ENCODE peak calls at places on chromosomes 7 and 10, in four cellular contexts. X is stomach, L is Karpas-422, B is fibroblast of lung. O is an unnamed sample.

GRCh38 chr7:69204936-69205335 is 393.3 kb upstream of the AUTS2 start:
- DNase-seq in B (peak; percentile 92), X (no peak), L (no peak), O (no peak)

GRCh38 chr7:130593033-130593432 is 75.5 kb downstream of the COPG2 start:
- DNase-seq in B (peak; percentile 2), L (no peak), X (no peak), O (no peak)

GRCh38 chr7:38463277-38464224 is 167.6 kb downstream of the AMPH start:
- DNase-seq in B (peak; percentile 63), X (peak; percentile 44), L (peak; percentile 34), O (no peak)

GRCh38 chr10:48750991-48751390 is 66.3 kb downstream of the WDFY4 start:
- DNase-seq in X (no peak), B (no peak), L (no peak), O (no peak)

GRCh38 chr7:69561256-69561655 is 37.0 kb upstream of the AUTS2 start:
- DNase-seq in B (no peak), X (no peak), L (no peak), O (no peak)

GRCh38 chr10:110220383-110220782 is 13.0 kb downstream of the MXI1 start:
- DNase-seq in L (no peak), B (no peak), X (peak; percentile 37), O (no peak)

GRCh38 chr10:4086041-4086886 is 301.3 kb upstream of the KLF6 start:
- DNase-seq in B (peak; percentile 39), X (no peak), L (no peak), O (no peak)

GRCh38 chr10:73998623-73999622 is 1.0 kb downstream of the VCL start:
- DNase-seq in X (peak; percentile 60), L (peak; percentile 59), B (peak; percentile 91), O (peak; percentile 60)

GRCh38 chr7:117424090-117424829 is 3.0 kb downstream of the ASZ1 start:
- DNase-seq in X (no peak), B (no peak), L (no peak), O (no peak)

GRCh38 chr10:31853629-31854028 is 75.0 kb downstream of the ARHGAP12 start:
- DNase-seq in B (no peak), L (no peak), X (no peak), O (no peak)

GRCh38 chr7:128014864-128015263 is 16.4 kb downstream of the LRRC4 start:
- DNase-seq in L (no peak), X (no peak), B (no peak), O (peak; percentile 72)

GRCh38 chr10:63224241-63224640 is 91.1 kb downstream of the NRBF2 start:
- DNase-seq in B (no peak), L (no peak), X (no peak), O (no peak)

GRCh38 chr7:66961096-66961495 is 34.3 kb downstream of the SBDS start:
- DNase-seq in B (no peak), X (no peak), L (no peak), O (no peak)

GRCh38 chr7:146321301-146321700 is 204.7 kb downstream of the CNTNAP2 start:
- DNase-seq in B (no peak), X (no peak), L (no peak), O (no peak)

GRCh38 chr10:77359287-77359691 is 278.3 kb downstream of the KCNMA1 start:
- DNase-seq in X (no peak), L (no peak), B (no peak), O (no peak)

GRCh38 chr7:106775552-106775936 is 89.5 kb upstream of the PIK3CG start:
- DNase-seq in X (no peak), B (peak; percentile 88), L (no peak), O (peak; percentile 79)

GRCh38 chr10:32327364-32327691 is 19.6 kb downstream of the EPC1 start:
- DNase-seq in X (no peak), L (no peak), B (no peak), O (peak; percentile 20)

GRCh38 chr7:23473848-23474097 is 3.5 kb upstream of the IGF2BP3 start:
- DNase-seq in B (no peak), L (peak; percentile 83), X (no peak), O (no peak)

GRCh38 chr7:36896418-36896817 is 172.1 kb upstream of the AOAH start:
- DNase-seq in X (no peak), B (no peak), L (no peak), O (no peak)

GRCh38 chr10:75875740-75876139 is 444.3 kb downstream of the LRMDA start:
- DNase-seq in X (no peak), L (peak; percentile 11), B (no peak), O (no peak)

GRCh38 chr10:62083868-62084267 is 182.4 kb downstream of the ARID5B start:
- DNase-seq in L (peak; percentile 86), X (peak; percentile 71), B (peak; percentile 76), O (peak; percentile 84)

GRCh38 chr10:62087341-62087740 is 181.3 kb downstream of the RTKN2 start:
- DNase-seq in L (no peak), X (no peak), B (no peak), O (no peak)

GRCh38 chr10:62085404-62085803 is 183.2 kb downstream of the RTKN2 start:
- DNase-seq in B (no peak), L (no peak), X (no peak), O (no peak)

GRCh38 chr10:62084434-62084833 is 182.9 kb downstream of the ARID5B start:
- DNase-seq in X (no peak), L (no peak), B (peak; percentile 61), O (peak; percentile 59)

GRCh38 chr10:62085821-62086220 is 182.8 kb downstream of the RTKN2 start:
- DNase-seq in X (no peak), B (no peak), L (no peak), O (no peak)
- H3K4me1 ChIP-seq in X (peaks cover 47% of the 10 kb centered on the region), B (peaks cover 27% of the 10 kb centered on the region), L (peaks cover 52% of the 10 kb centered on the region), O (peaks cover 35% of the 10 kb centered on the region)

DNA sequence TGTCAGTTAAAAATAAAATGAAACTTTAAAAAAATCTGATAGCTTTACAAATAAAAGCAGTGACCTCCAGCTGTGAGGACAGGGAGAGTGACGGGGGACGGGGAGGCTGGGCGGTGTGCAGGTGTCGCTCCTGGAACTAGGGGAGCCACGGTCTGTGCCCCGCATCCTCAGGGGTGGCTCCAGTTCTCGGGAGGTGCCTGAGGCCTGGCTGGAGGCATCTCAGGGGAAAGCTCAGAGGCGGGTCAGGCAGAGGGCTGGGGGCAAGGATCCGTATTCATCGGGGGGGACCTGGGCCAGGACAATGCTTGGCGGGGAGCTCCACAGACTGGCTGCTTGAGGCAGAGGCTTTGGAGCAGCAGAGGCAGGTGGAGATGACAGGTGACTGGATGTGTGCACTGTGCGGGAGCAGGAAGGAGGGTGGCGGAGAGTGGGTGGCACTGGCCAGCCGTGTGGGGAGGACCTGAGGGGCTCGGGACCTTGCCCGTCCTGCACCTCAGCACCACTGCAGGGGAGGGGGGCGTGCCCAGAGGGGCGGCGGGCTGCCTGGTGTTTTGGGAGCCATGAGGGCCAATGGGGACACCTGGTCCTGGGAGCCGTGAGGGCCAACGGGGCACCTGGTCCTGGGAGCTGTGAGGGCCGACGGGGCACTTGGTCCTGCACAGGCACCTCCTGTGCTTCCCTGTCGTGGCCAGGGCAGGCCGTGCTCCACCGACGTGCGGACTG is 13.2 kb downstream of the PWWP2B start:
- DNase-seq in L (no peak), B (no peak), X (no peak), O (no peak)
- H3K27ac ChIP-seq in L (no peak overlapping the region), B (no peak overlapping the region), X (peak overlapping the region; percentile 74), O (no peak overlapping the region)

GRCh38 chr7:17022915-17023314 is 141.1 kb upstream of the AGR3 start:
- DNase-seq in L (no peak), B (no peak), X (no peak), O (no peak)

GRCh38 chr7:17016402-17017010 is 134.7 kb upstream of the AGR3 start:
- DNase-seq in L (no peak), B (peak; percentile 15), X (no peak), O (no peak)

GRCh38 chr7:17019106-17019505 is 137.3 kb upstream of the AGR3 start:
- DNase-seq in X (no peak), L (no peak), B (peak; percentile 27), O (no peak)

GRCh38 chr7:17021205-17021604 is 139.4 kb upstream of the AGR3 start:
- DNase-seq in L (no peak), B (peak; percentile 84), X (peak; percentile 30), O (peak; percentile 88)

DNA sequence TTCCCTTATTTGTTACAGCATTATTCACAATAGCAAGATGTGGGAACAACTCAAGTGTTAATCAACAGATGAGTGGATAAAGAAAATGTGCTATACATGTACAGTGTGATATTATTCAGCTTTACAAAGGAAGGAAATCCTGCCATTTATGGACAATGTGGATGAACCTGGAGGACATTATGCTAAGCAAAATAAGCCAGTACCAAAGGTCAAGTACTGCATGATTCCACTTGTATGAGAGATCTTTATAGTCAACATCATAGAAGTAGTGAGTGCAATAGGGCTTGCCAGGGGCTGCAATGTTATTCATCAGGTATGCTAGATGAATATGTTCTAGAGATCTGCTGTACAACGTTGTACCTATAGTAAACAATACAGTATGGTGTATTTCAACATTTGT is 138.5 kb upstream of the AGR3 start:
- DNase-seq in X (no peak), B (peak; percentile 17), L (no peak), O (peak; percentile 44)
- H3K4me1 ChIP-seq in X (peaks cover 9% of the 10 kb centered on the region), B (peaks cover 2% of the 10 kb centered on the region), L (no peaks in the 10 kb centered on the region), O (peaks cover 18% of the 10 kb centered on the region)

GRCh38 chr7:3289996-3290395 is 11.1 kb upstream of the SDK1 start:
- DNase-seq in L (no peak), X (no peak), B (peak; percentile 88), O (no peak)
- H3K27ac ChIP-seq in L (no peak overlapping the region), X (no peak overlapping the region), B (no peak overlapping the region), O (no peak overlapping the region)

GRCh38 chr7:21926448-21926847 is 19.3 kb downstream of the CDCA7L start:
- DNase-seq in B (no peak), X (no peak), L (no peak), O (no peak)
- H3K4me1 ChIP-seq in B (no peaks in the 10 kb centered on the region), X (peaks cover 20% of the 10 kb centered on the region), L (peaks cover 61% of the 10 kb centered on the region), O (peaks cover 9% of the 10 kb centered on the region)

GRCh38 chr7:108420482-108420908 is 35.7 kb downstream of the NRCAM start:
- DNase-seq in X (no peak), B (peak; percentile 78), L (no peak), O (no peak)
- H3K27ac ChIP-seq in X (no peak overlapping the region), B (no peak overlapping the region), L (no peak overlapping the region), O (no peak overlapping the region)

GRCh38 chr10:89327803-89328441 is at the start of gene IFIT3:
- DNase-seq in B (peak; percentile 97), L (no peak), X (peak; percentile 35), O (peak; percentile 78)
- H3K4me1 ChIP-seq in B (peaks cover 5% of the 10 kb centered on the region), L (peaks cover 17% of the 10 kb centered on the region), X (peaks cover 59% of the 10 kb centered on the region), O (peaks cover 18% of the 10 kb centered on the region)

DNA sequence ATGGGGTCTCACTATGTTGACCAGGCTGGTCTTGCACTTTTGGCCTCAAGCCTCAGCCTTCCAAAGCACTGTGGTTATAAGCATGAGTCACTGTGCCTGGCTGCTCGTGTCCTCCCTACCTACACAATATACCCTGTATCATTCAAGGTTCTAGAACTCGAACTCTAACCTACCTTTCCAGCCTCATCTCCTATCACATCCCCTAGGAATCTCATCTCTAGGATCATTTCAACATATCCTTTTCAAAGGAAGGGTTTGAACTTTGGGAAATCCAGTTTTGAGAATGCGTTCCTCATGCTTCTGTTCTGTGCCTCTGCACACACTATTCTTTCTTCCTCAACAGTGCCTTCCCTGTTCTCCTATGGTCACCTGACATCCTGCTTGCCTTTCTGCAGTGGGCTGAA is 87.8 kb upstream of the RHEB start:
- DNase-seq in L (no peak), X (no peak), B (peak; percentile 68), O (no peak)
- H3K27ac ChIP-seq in L (no peak overlapping the region), X (no peak overlapping the region), B (no peak overlapping the region), O (no peak overlapping the region)

O was measured in foreskin keratinocyte.